ENCODE peak calls at places on chromosomes 16 and 17, in six cellular contexts. U is HT-29, B is AG10803, F is uterus, R is germinal center, D is BJ. A is an unnamed sample.

GRCh38 chr17:19010729-19011505 is 6.4 kb upstream of the FAM83G start:
- DNase-seq in B (no peak), D (no peak), R (no peak), F (no peak), U (no peak), A (no peak)

GRCh38 chr17:46772879-46773620 is 45.4 kb downstream of the WNT3 start:
- DNase-seq in D (no peak), R (no peak), F (no peak), U (no peak), B (no peak), A (peak)

GRCh38 chr17:19322861-19323260 is 39.7 kb downstream of the B9D1 start:
- DNase-seq in R (no peak), B (no peak), U (no peak), F (peak), D (no peak), A (peak)

GRCh38 chr16:66354321-66354854 is 12.1 kb upstream of the CDH5 start:
- DNase-seq in R (no peak), D (no peak), U (no peak), B (no peak), F (no peak), A (no peak)

GRCh38 chr16:20740901-20741491 is 622 bp downstream of the THUMPD1 start:
- DNase-seq in B (peak), R (peak), U (peak), F (peak), D (peak), A (peak)

GRCh38 chr17:76131692-76132573 is 9.1 kb downstream of the FOXJ1 start:
- DNase-seq in D (no peak), U (no peak), B (no peak), R (no peak), F (no peak), A (no peak)

GRCh38 chr17:57442914-57443571 is 186.7 kb downstream of the MSI2 start:
- DNase-seq in B (peak), U (no peak), F (no peak), R (peak), D (no peak), A (no peak)

GRCh38 chr17:18181358-18181757 is 2.3 kb upstream of the ALKBH5 start:
- DNase-seq in U (no peak), D (no peak), B (no peak), R (no peak), F (peak), A (no peak)

GRCh38 chr17:6140188-6140587 is 70.0 kb downstream of the WSCD1 start:
- DNase-seq in F (no peak), U (no peak), B (no peak), D (no peak), R (no peak), A (no peak)

GRCh38 chr17:1636732-1637285 is 8.2 kb upstream of the SLC43A2 start:
- DNase-seq in D (no peak), F (no peak), R (no peak), B (no peak), U (no peak), A (no peak)

GRCh38 chr17:41578538-41578937 is 6.7 kb upstream of the KRT9 start:
- DNase-seq in B (no peak), D (no peak), R (no peak), U (no peak), F (no peak), A (no peak)

GRCh38 chr17:32281011-32281451 is 15.4 kb downstream of the RHBDL3 start:
- DNase-seq in U (no peak), F (no peak), D (no peak), R (no peak), B (no peak), A (no peak)